ENCODE peak calls at places on chromosomes 2 and 18, in five cellular contexts. H, E, X, C and Q are unnamed samples.

GRCh38 chr2:151840216-151840691 is 12.0 kb upstream of the ARL5A start:
- DNase-seq in H (no peak), E (no peak), X (no peak), C (no peak), Q (no peak)

GRCh38 chr2:44834656-44835055 is 106.8 kb upstream of the SIX3 start:
- DNase-seq in H (no peak), E (no peak), X (no peak), C (no peak), Q (no peak)

GRCh38 chr2:163733301-163733938 is 2.4 kb downstream of the FIGN start:
- DNase-seq in H (peak), E (peak), X (peak), C (peak), Q (no peak)

GRCh38 chr2:239268082-239268481 is 132.7 kb downstream of the HDAC4 start:
- DNase-seq in H (peak), E (no peak), X (no peak), C (no peak), Q (no peak)

GRCh38 chr18:50928551-50928950 is 39.3 kb upstream of the ELAC1 start:
- DNase-seq in H (no peak), E (no peak), X (no peak), C (no peak), Q (peak)

GRCh38 chr2:181394741-181395437 is 62.3 kb upstream of the ITGA4 start:
- DNase-seq in H (no peak), E (no peak), X (no peak), C (no peak), Q (no peak)

GRCh38 chr2:184654945-184655344 is 56.6 kb downstream of the ZNF804A start:
- DNase-seq in H (no peak), E (no peak), X (peak), C (peak), Q (peak)

GRCh38 chr2:106745468-106745867 is 140.5 kb downstream of the ST6GAL2 start:
- DNase-seq in H (peak), E (no peak), X (no peak), C (no peak), Q (no peak)

GRCh38 chr2:69026026-69026425 is 13.0 kb downstream of the ANTXR1 start:
- DNase-seq in H (no peak), E (peak), X (peak), C (peak), Q (peak)

GRCh38 chr2:100561191-100561590 is 1.6 kb upstream of the PDCL3 start:
- DNase-seq in H (no peak), E (no peak), X (no peak), C (no peak), Q (no peak)

GRCh38 chr2:158543957-158544356 is 87.2 kb downstream of the PKP4 start:
- DNase-seq in H (no peak), E (no peak), X (no peak), C (no peak), Q (no peak)

GRCh38 chr2:67561411-67561965 is 164.4 kb downstream of the ETAA1 start:
- DNase-seq in H (no peak), E (peak), X (peak), C (peak), Q (peak)

GRCh38 chr2:16561676-16562075 is 104.0 kb downstream of the CYRIA start:
- DNase-seq in H (no peak), E (no peak), X (no peak), C (no peak), Q (no peak)

GRCh38 chr2:20187331-20187730 is 37.6 kb downstream of the SDC1 start:
- DNase-seq in H (no peak), E (no peak), X (no peak), C (no peak), Q (no peak)

DNA sequence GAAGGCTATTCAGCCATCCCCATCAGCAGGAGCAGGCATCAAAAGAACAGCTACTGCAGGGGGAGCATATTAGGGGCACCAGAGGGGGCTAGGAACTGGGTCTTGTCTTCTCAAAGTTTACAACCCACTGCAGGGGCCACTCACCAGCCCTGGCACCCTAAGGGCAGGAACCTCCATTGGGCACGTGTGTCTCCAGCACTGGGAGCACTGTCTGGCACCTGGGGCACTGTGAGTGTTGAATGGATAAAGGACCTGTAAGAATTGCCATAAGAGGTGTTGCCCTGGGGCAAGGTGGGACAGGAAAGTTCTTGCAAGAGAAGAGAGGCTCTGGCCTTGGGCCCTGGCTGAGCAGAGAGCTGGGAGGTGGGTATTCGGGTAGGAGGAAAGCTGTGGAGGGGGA is 1.4 kb upstream of the STEAP3 start:
- DNase-seq in H (no peak), E (no peak), X (no peak), C (no peak), Q (no peak)
- H3K4me3 ChIP-seq in H (no peak), E (no peak), X (no peak), C (no peak), Q (no peak)

GRCh38 chr2:241859017-241859435 is 332 bp upstream of the PDCD1 start:
- DNase-seq in H (no peak), E (no peak), X (no peak), C (no peak), Q (no peak)

GRCh38 chr2:241859436-241860183 is 916 bp upstream of the PDCD1 start:
- DNase-seq in H (peak), E (peak), X (peak), C (no peak), Q (peak)

GRCh38 chr2:241861264-241861663 is 2.6 kb upstream of the PDCD1 start:
- DNase-seq in H (no peak), E (no peak), X (no peak), C (no peak), Q (no peak)

GRCh38 chr2:241862093-241862492 is 3.4 kb upstream of the PDCD1 start:
- DNase-seq in H (no peak), E (no peak), X (no peak), C (no peak), Q (no peak)

DNA sequence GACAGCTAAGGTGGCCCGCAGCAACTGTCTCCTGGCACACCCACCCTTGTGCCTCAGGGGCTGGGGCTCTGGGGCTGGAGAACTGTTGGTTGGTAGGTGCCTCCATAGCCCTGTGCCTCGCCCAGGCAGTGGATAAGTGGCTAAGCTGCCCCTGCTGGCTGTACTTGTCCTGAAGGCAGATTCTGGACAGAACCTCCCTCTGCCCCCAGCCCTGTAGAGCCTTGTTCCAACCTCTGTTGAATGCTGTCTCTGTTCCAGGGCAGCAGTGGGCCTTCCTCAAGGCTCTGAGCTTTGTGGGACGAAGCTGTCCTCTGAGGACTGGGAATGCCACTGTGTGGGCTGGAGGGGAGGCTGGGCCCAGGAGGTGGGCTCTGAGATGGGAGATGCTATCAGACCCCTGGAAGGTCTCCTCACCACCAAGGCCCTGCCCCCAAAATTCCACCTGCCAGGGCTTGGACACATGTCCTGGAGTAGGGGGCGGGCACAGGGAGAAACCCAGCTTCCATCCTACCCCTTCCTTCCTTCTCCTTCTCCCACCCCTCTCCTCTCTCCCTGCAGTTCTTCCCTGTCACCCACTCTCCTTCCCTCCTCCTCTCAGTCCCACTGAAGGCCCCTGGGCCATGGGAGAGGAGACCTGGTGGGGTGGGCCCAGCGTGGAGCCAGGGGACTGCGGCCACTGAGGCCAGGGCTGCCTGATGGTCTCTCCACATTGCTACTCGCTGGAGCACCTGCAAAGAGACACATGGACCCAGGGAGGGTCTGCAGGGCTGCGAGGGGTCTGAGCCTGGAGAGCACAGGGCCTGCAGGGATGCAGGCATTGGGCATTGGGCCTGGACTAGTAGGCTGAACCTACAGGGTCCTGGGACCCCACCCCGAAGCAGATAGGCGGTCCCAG is 1.7 kb upstream of the PDCD1 start:
- DNase-seq in H (peak), E (no peak), X (no peak), C (no peak), Q (no peak)
- TF ChIP-seq CTCF in H (no peak), E (no peak), X (no peak), C (no peak), Q (no peak)

DNA sequence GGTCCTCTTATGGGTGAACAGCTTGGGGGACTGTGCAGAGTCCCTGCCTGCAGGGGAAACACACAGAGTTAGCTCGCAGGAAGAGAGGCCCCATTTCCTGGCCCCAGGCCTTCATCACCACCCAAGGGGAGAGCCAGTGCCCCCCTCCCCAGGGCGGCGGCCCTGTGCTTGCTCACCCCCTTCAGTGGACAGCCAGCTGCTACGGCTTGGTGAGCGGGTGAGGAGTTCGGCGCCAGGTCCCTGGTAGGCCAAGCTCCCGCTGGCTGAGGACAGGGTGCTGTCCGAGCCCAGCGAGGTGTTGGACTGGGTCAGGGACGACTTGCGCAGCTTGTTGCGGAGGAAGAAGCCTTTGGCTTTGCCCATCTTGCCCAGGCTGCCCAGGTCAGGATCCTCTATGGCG is 17.2 kb upstream of the SFXN5 start:
- DNase-seq in H (no peak), E (no peak), X (no peak), C (no peak), Q (no peak)
- H3K4me3 ChIP-seq in H (no peak), E (no peak), X (no peak), C (no peak), Q (no peak)

GRCh38 chr18:79026491-79026890 is 42.7 kb upstream of the ATP9B start:
- DNase-seq in H (no peak), E (no peak), X (no peak), C (no peak), Q (no peak)
- TF ChIP-seq CTCF in H (no peak), E (no peak), X (no peak), C (no peak), Q (no peak)

GRCh38 chr2:72141881-72142742 is 5.5 kb downstream of the CYP26B1 start:
- DNase-seq in H (peak), E (no peak), X (no peak), C (no peak), Q (no peak)

GRCh38 chr2:72144412-72144745 is 3.3 kb downstream of the CYP26B1 start:
- DNase-seq in H (peak), E (peak), X (no peak), C (no peak), Q (no peak)

GRCh38 chr2:72142743-72143440 is 4.8 kb downstream of the CYP26B1 start:
- DNase-seq in H (peak), E (peak), X (peak), C (no peak), Q (peak)

GRCh38 chr2:72144746-72145657 is 2.7 kb downstream of the CYP26B1 start:
- DNase-seq in H (peak), E (peak), X (no peak), C (no peak), Q (peak)

GRCh38 chr2:72143441-72144356 is 4.0 kb downstream of the CYP26B1 start:
- DNase-seq in H (peak), E (no peak), X (no peak), C (no peak), Q (no peak)
- H3K4me3 ChIP-seq in H (peak), E (peak), X (no peak), C (no peak), Q (no peak)